ENCODE peak calls at places on chromosomes 5 and 9, in six cellular contexts. Y is RPMI8226; N is anterior cingulate cortex; C is naive thymus-derived CD4-positive, alpha-beta T cell; Z is WERI-Rb-1; G is Panc1. Q is an unnamed sample.

GRCh38 chr5:33737697-33738096 is 154.1 kb downstream of the ADAMTS12 start:
- DNase-seq in Y (no peak), N (no peak), C (no peak), Z (no peak), G (no peak), Q (no peak)

GRCh38 chr5:172795401-172795977 is 24.5 kb upstream of the DUSP1 start:
- DNase-seq in Y (no peak), N (no peak), C (no peak), Z (no peak), G (no peak), Q (peak; percentile 47)

GRCh38 chr5:121108725-121109124 is 644.6 kb downstream of the PRR16 start:
- DNase-seq in Y (peak; percentile 44), N (no peak), C (no peak), Z (no peak), G (no peak), Q (no peak)

GRCh38 chr9:38681747-38682227 is 38.1 kb downstream of the FAM240B start:
- DNase-seq in Y (no peak), N (no peak), C (no peak), Z (no peak), G (peak; percentile 32), Q (no peak)

GRCh38 chr5:169873642-169874041 is 106.7 kb downstream of the INSYN2B start:
- DNase-seq in Y (no peak), N (peak; percentile 22), C (no peak), Z (no peak), G (no peak), Q (no peak)

GRCh38 chr9:90038778-90039177 is 434.0 kb downstream of the GADD45G start:
- DNase-seq in Y (no peak), N (no peak), C (no peak), Z (no peak), G (no peak), Q (no peak)

GRCh38 chr5:150579462-150580400 is 60.7 kb upstream of the SYNPO start:
- DNase-seq in Y (no peak), N (no peak), C (no peak), Z (no peak), G (no peak), Q (no peak)

GRCh38 chr5:88322785-88323184 is 54.1 kb upstream of the TMEM161B start:
- DNase-seq in Y (no peak), N (no peak), C (no peak), Z (no peak), G (no peak), Q (no peak)

GRCh38 chr9:129595323-129595741 is 25.6 kb downstream of the C9orf50 start:
- DNase-seq in Y (peak; percentile 65), N (no peak), C (no peak), Z (no peak), G (no peak), Q (no peak)

GRCh38 chr9:79189511-79189924 is 382.2 kb upstream of the TLE4 start:
- DNase-seq in Y (no peak), N (no peak), C (no peak), Z (no peak), G (no peak), Q (no peak)

GRCh38 chr5:65837139-65837538 is 89.2 kb upstream of the ERBIN start:
- DNase-seq in Y (no peak), N (no peak), C (no peak), Z (no peak), G (no peak), Q (no peak)

GRCh38 chr9:129069128-129069824 is 11.6 kb upstream of the DOLPP1 start:
- DNase-seq in Y (no peak), N (peak; percentile 24), C (peak; percentile 50), Z (peak; percentile 84), G (no peak), Q (no peak)

GRCh38 chr9:134301387-134302129 is 24.7 kb upstream of the RXRA start:
- DNase-seq in Y (peak; percentile 60), N (no peak), C (no peak), Z (no peak), G (no peak), Q (no peak)

GRCh38 chr5:143085319-143085917 is 315.2 kb downstream of the ARHGAP26 start:
- DNase-seq in Y (no peak), N (no peak), C (no peak), Z (no peak), G (no peak), Q (peak; percentile 60)

GRCh38 chr9:69582544-69583297 is 89.5 kb downstream of the APBA1 start:
- DNase-seq in Y (peak; percentile 16), N (no peak), C (no peak), Z (no peak), G (no peak), Q (no peak)

GRCh38 chr5:56101180-56101579 is 106.4 kb upstream of the IL6ST start:
- DNase-seq in Y (no peak), N (no peak), C (no peak), Z (no peak), G (no peak), Q (no peak)

GRCh38 chr9:29214162-29214520 is 1640.9 kb upstream of the C9orf72 start:
- DNase-seq in Y (no peak), N (no peak), C (no peak), Z (peak; percentile 57), G (no peak), Q (peak; percentile 81)

GRCh38 chr5:140823475-140823874 is 2.1 kb downstream of the PCDHA5 start:
- DNase-seq in Y (no peak), N (no peak), C (no peak), Z (no peak), G (no peak), Q (no peak)

GRCh38 chr5:167245871-167246270 is 1045.6 kb upstream of the WWC1 start:
- DNase-seq in Y (no peak), N (no peak), C (no peak), Z (no peak), G (no peak), Q (no peak)

GRCh38 chr5:1511037-1511436 is 12.7 kb downstream of the LPCAT1 start:
- DNase-seq in Y (no peak), N (no peak), C (no peak), Z (peak; percentile 7), G (no peak), Q (no peak)

GRCh38 chr5:104265531-104266130 is 703.0 kb upstream of the NUDT12 start:
- DNase-seq in Y (no peak), N (no peak), C (no peak), Z (no peak), G (no peak), Q (no peak)

Q was measured in D341Med.